ENCODE peak calls at places on chromosomes 7 and 10, in ten cellular contexts. F is fibroblast of pulmonary artery, Y is fibroblast of the aortic adventitia, S is body of pancreas, P is cardiac muscle cell, M is neural crest cell, N is cardiac fibroblast, X is nephron progenitor cell, C is tibial nerve, E is astrocyte of the spinal cord. D is an unnamed sample.

GRCh38 chr10:72904806-72905205 is 11.3 kb downstream of the OIT3 start:
- DNase-seq in P (no peak), N (no peak), F (no peak), E (no peak), M (no peak), S (no peak), C (no peak), X (no peak), Y (no peak), D (no peak)

GRCh38 chr7:5702876-5703571 is 78.4 kb downstream of the RNF216 start:
- DNase-seq in P (no peak), Y (no peak), M (no peak), N (peak), F (no peak), C (no peak), E (peak), X (no peak), S (peak), D (no peak)

GRCh38 chr10:77715081-77715480 is 77.5 kb upstream of the KCNMA1 start:
- DNase-seq in X (no peak), S (no peak), F (no peak), N (no peak), C (no peak), M (no peak), P (no peak), Y (no peak), E (no peak), D (no peak)

GRCh38 chr10:122263971-122264370 is 7.1 kb upstream of the BTBD16 start:
- DNase-seq in Y (peak), M (no peak), E (peak), P (peak), X (no peak), N (peak), S (no peak), C (no peak), F (peak), D (no peak)

GRCh38 chr10:90930070-90930837 is 9.4 kb upstream of the ANKRD1 start:
- DNase-seq in N (peak), X (peak), S (no peak), M (no peak), E (peak), Y (peak), C (no peak), P (peak), F (peak), D (no peak)

GRCh38 chr10:119318411-119319160 is 111.2 kb downstream of the GRK5 start:
- DNase-seq in P (no peak), C (no peak), M (no peak), X (no peak), N (no peak), F (no peak), E (no peak), S (no peak), Y (no peak), D (no peak)

GRCh38 chr7:105387621-105388372 is 924 bp downstream of the SRPK2 start:
- DNase-seq in S (peak), F (peak), N (peak), M (peak), P (peak), E (peak), Y (peak), C (peak), X (peak), D (peak)

GRCh38 chr7:92997144-92997543 is 120.6 kb downstream of the SAMD9 start:
- DNase-seq in E (no peak), C (no peak), S (no peak), M (no peak), Y (no peak), P (no peak), F (no peak), N (no peak), X (no peak), D (no peak)

GRCh38 chr7:142581341-142581740 is 167.9 kb upstream of the PRSS1 start:
- DNase-seq in F (peak), Y (peak), P (no peak), N (peak), M (no peak), C (no peak), S (no peak), E (no peak), X (no peak), D (peak)

GRCh38 chr10:127216786-127217185 is 20.4 kb upstream of the INSYN2A start:
- DNase-seq in M (no peak), P (peak), S (no peak), F (no peak), N (peak), C (no peak), E (peak), Y (no peak), X (no peak), D (no peak)

GRCh38 chr10:117266400-117266799 is 25.5 kb downstream of the SLC18A2 start:
- DNase-seq in P (no peak), Y (no peak), M (no peak), F (no peak), X (no peak), N (no peak), S (no peak), C (no peak), E (no peak), D (no peak)

GRCh38 chr7:149205690-149206381 is 10.5 kb downstream of the ZNF282 start:
- DNase-seq in Y (no peak), M (no peak), N (no peak), C (no peak), S (peak), X (no peak), E (no peak), P (no peak), F (no peak), D (no peak)

GRCh38 chr7:70177166-70177565 is 578.9 kb downstream of the AUTS2 start:
- DNase-seq in P (no peak), N (no peak), Y (no peak), S (no peak), X (no peak), M (no peak), E (peak), C (no peak), F (no peak), D (no peak)

GRCh38 chr7:132347858-132348257 is 228.4 kb downstream of the PLXNA4 start:
- DNase-seq in Y (no peak), C (no peak), P (no peak), M (no peak), F (no peak), X (peak), S (no peak), N (no peak), E (no peak), D (no peak)

GRCh38 chr7:75915416-75916156 is 631 bp downstream of the POR start:
- DNase-seq in Y (peak), C (no peak), F (peak), P (peak), N (peak), X (peak), M (no peak), S (peak), E (no peak), D (no peak)

GRCh38 chr7:33563010-33563409 is 342.3 kb upstream of the BMPER start:
- DNase-seq in C (no peak), Y (no peak), S (no peak), P (no peak), E (no peak), N (no peak), F (no peak), X (no peak), M (no peak), D (no peak)

GRCh38 chr7:140060788-140061606 is 1.8 kb downstream of the PARP12 start:
- DNase-seq in M (no peak), F (peak), Y (peak), P (peak), E (peak), C (peak), N (peak), X (no peak), S (peak), D (no peak)

GRCh38 chr10:110708776-110709443 is 64.8 kb downstream of the RBM20 start:
- DNase-seq in M (no peak), N (no peak), F (no peak), C (no peak), S (no peak), P (no peak), X (no peak), E (no peak), Y (no peak), D (no peak)
- TF ChIP-seq CTCF in M (no peak), N (no peak), F (no peak), C (no peak), S (no peak), P (no peak), X (no peak), E (no peak), Y (no peak), D (no peak)

GRCh38 chr10:63866747-63867140 is 345.5 kb downstream of the REEP3 start:
- DNase-seq in P (peak), M (no peak), E (no peak), F (peak), N (peak), Y (peak), C (no peak), S (no peak), X (peak), D (no peak)
- TF ChIP-seq CTCF in P (no peak), M (peak), E (no peak), F (peak), N (peak), Y (no peak), C (no peak), S (peak), X (peak), D (peak)

GRCh38 chr7:64180989-64181388 is 26.0 kb upstream of the ZNF735 start:
- DNase-seq in X (no peak), S (no peak), M (no peak), F (peak), P (peak), E (no peak), N (peak), Y (no peak), C (no peak), D (no peak)
- TF ChIP-seq CTCF in X (no peak), S (no peak), M (no peak), F (peak), P (peak), E (peak), N (no peak), Y (no peak), C (peak), D (no peak)

GRCh38 chr7:29564455-29565185 is 985 bp downstream of the PRR15 start:
- DNase-seq in C (no peak), F (peak), P (peak), X (peak), N (peak), E (peak), Y (peak), S (peak), M (peak), D (peak)
- TF ChIP-seq CTCF in C (no peak), F (no peak), P (no peak), X (no peak), N (no peak), E (no peak), Y (peak), S (peak), M (peak), D (no peak)

GRCh38 chr7:120858299-120858636 is 324 bp upstream of the TSPAN12 start:
- DNase-seq in P (no peak), C (no peak), X (no peak), F (no peak), N (no peak), Y (peak), S (no peak), M (no peak), E (no peak), D (no peak)

GRCh38 chr7:120862987-120863386 is 5.0 kb upstream of the TSPAN12 start:
- DNase-seq in S (no peak), X (no peak), M (no peak), N (peak), E (no peak), Y (no peak), P (peak), C (no peak), F (no peak), D (no peak)

GRCh38 chr7:120856621-120857352 is 1.2 kb downstream of the TSPAN12 start:
- DNase-seq in N (peak), F (peak), C (no peak), M (peak), Y (no peak), E (peak), P (peak), X (peak), S (peak), D (no peak)

GRCh38 chr7:120857558-120858298 is at the start of gene TSPAN12:
- DNase-seq in C (peak), Y (peak), F (peak), S (peak), X (peak), P (peak), M (peak), E (peak), N (peak), D (no peak)

DNA sequence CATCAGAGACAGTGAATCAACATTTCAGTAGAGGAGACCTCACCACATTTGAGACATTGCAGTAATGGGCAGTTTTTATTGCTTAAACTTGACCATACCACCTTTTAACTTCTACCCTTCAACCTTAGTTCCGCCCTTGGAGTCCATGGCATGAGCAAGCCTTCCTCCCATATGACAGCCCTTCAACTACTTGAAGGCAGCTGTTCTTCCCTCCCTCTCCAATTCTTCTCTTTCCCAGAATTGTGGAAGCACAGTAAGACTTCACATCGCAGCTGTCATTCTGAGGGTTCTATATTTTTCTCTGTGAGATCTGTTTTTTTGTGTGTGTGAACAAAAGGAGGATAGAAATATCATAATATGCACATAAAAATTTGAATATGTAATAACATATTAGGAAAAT is 2.2 kb upstream of the TSPAN12 start:
- DNase-seq in E (no peak), N (no peak), S (no peak), X (no peak), F (no peak), Y (no peak), P (no peak), M (no peak), C (no peak), D (no peak)
- TF ChIP-seq CTCF in E (no peak), N (no peak), S (no peak), X (no peak), F (no peak), Y (no peak), P (no peak), M (no peak), C (no peak), D (no peak)

D was measured in HL-60.